ENCODE peak calls at places on chromosomes 6 and 20, in eight cellular contexts. One of them, this sample, is unnamed. For H3K4me1, the result is how much of the 10 kb centered on the place peaks cover.

GRCh38 chr6:36154286-36154685 is 24.0 kb downstream of the MAPK13 start:
- DNase-seq in vagina: no peak
- DNase-seq in effector memory CD4-positive, alpha-beta T cell: no peak
- DNase-seq in pancreas: no peak
- DNase-seq in cardiac muscle cell: no peak
- DNase-seq in heart right ventricle: no peak
- DNase-seq in aorta: no peak
- DNase-seq in ascending aorta: no peak
- DNase-seq in this sample: no peak

GRCh38 chr6:80608881-80609280 is 502.4 kb downstream of the BCKDHB start:
- DNase-seq in effector memory CD4-positive, alpha-beta T cell: no peak
- DNase-seq in vagina: no peak
- DNase-seq in heart right ventricle: no peak
- DNase-seq in cardiac muscle cell: no peak
- DNase-seq in pancreas: no peak
- DNase-seq in ascending aorta: no peak
- DNase-seq in aorta: no peak
- DNase-seq in this sample: no peak

GRCh38 chr20:34062651-34063482 is 49.2 kb downstream of the EIF2S2 start:
- DNase-seq in vagina: no peak
- DNase-seq in cardiac muscle cell: no peak
- DNase-seq in ascending aorta: no peak
- DNase-seq in aorta: no peak
- DNase-seq in effector memory CD4-positive, alpha-beta T cell: no peak
- DNase-seq in pancreas: no peak
- DNase-seq in heart right ventricle: no peak
- DNase-seq in this sample: no peak

GRCh38 chr6:169702640-169703246 is 817 bp downstream of the C6orf120 start:
- DNase-seq in aorta: no peak
- DNase-seq in effector memory CD4-positive, alpha-beta T cell: peak
- DNase-seq in pancreas: peak
- DNase-seq in ascending aorta: no peak
- DNase-seq in cardiac muscle cell: peak
- DNase-seq in vagina: no peak
- DNase-seq in heart right ventricle: peak
- DNase-seq in this sample: no peak

GRCh38 chr6:1618305-1619105 is 8.8 kb downstream of the FOXC1 start:
- DNase-seq in vagina: no peak
- DNase-seq in ascending aorta: no peak
- DNase-seq in aorta: no peak
- DNase-seq in cardiac muscle cell: no peak
- DNase-seq in heart right ventricle: no peak
- DNase-seq in effector memory CD4-positive, alpha-beta T cell: no peak
- DNase-seq in pancreas: no peak
- DNase-seq in this sample: no peak

GRCh38 chr6:20486641-20487040 is 47.6 kb upstream of the CDKAL1 start:
- DNase-seq in heart right ventricle: no peak
- DNase-seq in aorta: no peak
- DNase-seq in cardiac muscle cell: no peak
- DNase-seq in effector memory CD4-positive, alpha-beta T cell: no peak
- DNase-seq in pancreas: no peak
- DNase-seq in vagina: no peak
- DNase-seq in ascending aorta: no peak
- DNase-seq in this sample: no peak

GRCh38 chr6:34543421-34543820 is 12.7 kb downstream of the SPDEF start:
- DNase-seq in pancreas: no peak
- DNase-seq in effector memory CD4-positive, alpha-beta T cell: no peak
- DNase-seq in cardiac muscle cell: no peak
- DNase-seq in heart right ventricle: no peak
- DNase-seq in ascending aorta: no peak
- DNase-seq in aorta: no peak
- DNase-seq in vagina: no peak
- DNase-seq in this sample: no peak

GRCh38 chr6:21598662-21599061 is 5.1 kb downstream of the SOX4 start:
- DNase-seq in aorta: no peak
- DNase-seq in cardiac muscle cell: no peak
- DNase-seq in pancreas: no peak
- DNase-seq in effector memory CD4-positive, alpha-beta T cell: no peak
- DNase-seq in ascending aorta: no peak
- DNase-seq in vagina: no peak
- DNase-seq in heart right ventricle: no peak
- DNase-seq in this sample: no peak

GRCh38 chr6:166563200-166563599 is 23.3 kb downstream of the RAMACL start:
- DNase-seq in effector memory CD4-positive, alpha-beta T cell: no peak
- DNase-seq in heart right ventricle: no peak
- DNase-seq in cardiac muscle cell: no peak
- DNase-seq in vagina: no peak
- DNase-seq in ascending aorta: no peak
- DNase-seq in pancreas: no peak
- DNase-seq in aorta: peak
- DNase-seq in this sample: no peak

GRCh38 chr6:121647905-121648304 is 212.5 kb downstream of the GJA1 start:
- DNase-seq in heart right ventricle: no peak
- DNase-seq in vagina: no peak
- DNase-seq in effector memory CD4-positive, alpha-beta T cell: no peak
- DNase-seq in ascending aorta: no peak
- DNase-seq in pancreas: no peak
- DNase-seq in aorta: no peak
- DNase-seq in cardiac muscle cell: no peak
- DNase-seq in this sample: no peak

GRCh38 chr6:127464881-127465459 is 5.8 kb upstream of the KIAA0408 start:
- DNase-seq in cardiac muscle cell: peak
- DNase-seq in ascending aorta: no peak
- DNase-seq in vagina: no peak
- DNase-seq in effector memory CD4-positive, alpha-beta T cell: peak
- DNase-seq in pancreas: peak
- DNase-seq in aorta: peak
- DNase-seq in heart right ventricle: peak
- DNase-seq in this sample: peak

GRCh38 chr6:7542878-7543394 is 1.5 kb downstream of the DSP start:
- DNase-seq in aorta: no peak
- DNase-seq in heart right ventricle: peak
- DNase-seq in vagina: no peak
- DNase-seq in ascending aorta: no peak
- DNase-seq in pancreas: peak
- DNase-seq in effector memory CD4-positive, alpha-beta T cell: no peak
- DNase-seq in cardiac muscle cell: peak
- DNase-seq in this sample: no peak

GRCh38 chr6:7544597-7544996 is 3.1 kb downstream of the DSP start:
- DNase-seq in cardiac muscle cell: no peak
- DNase-seq in effector memory CD4-positive, alpha-beta T cell: no peak
- DNase-seq in heart right ventricle: no peak
- DNase-seq in vagina: no peak
- DNase-seq in pancreas: no peak
- DNase-seq in ascending aorta: no peak
- DNase-seq in aorta: no peak
- DNase-seq in this sample: no peak

GRCh38 chr6:7542065-7542877 is 800 bp downstream of the DSP start:
- DNase-seq in ascending aorta: no peak
- DNase-seq in pancreas: peak
- DNase-seq in vagina: no peak
- DNase-seq in effector memory CD4-positive, alpha-beta T cell: no peak
- DNase-seq in aorta: peak
- DNase-seq in heart right ventricle: peak
- DNase-seq in cardiac muscle cell: peak
- DNase-seq in this sample: no peak

GRCh38 chr6:7545509-7546369 is 4.3 kb downstream of the DSP start:
- DNase-seq in vagina: no peak
- DNase-seq in cardiac muscle cell: no peak
- DNase-seq in pancreas: no peak
- DNase-seq in heart right ventricle: no peak
- DNase-seq in ascending aorta: no peak
- DNase-seq in effector memory CD4-positive, alpha-beta T cell: no peak
- DNase-seq in aorta: no peak
- DNase-seq in this sample: no peak

DNA sequence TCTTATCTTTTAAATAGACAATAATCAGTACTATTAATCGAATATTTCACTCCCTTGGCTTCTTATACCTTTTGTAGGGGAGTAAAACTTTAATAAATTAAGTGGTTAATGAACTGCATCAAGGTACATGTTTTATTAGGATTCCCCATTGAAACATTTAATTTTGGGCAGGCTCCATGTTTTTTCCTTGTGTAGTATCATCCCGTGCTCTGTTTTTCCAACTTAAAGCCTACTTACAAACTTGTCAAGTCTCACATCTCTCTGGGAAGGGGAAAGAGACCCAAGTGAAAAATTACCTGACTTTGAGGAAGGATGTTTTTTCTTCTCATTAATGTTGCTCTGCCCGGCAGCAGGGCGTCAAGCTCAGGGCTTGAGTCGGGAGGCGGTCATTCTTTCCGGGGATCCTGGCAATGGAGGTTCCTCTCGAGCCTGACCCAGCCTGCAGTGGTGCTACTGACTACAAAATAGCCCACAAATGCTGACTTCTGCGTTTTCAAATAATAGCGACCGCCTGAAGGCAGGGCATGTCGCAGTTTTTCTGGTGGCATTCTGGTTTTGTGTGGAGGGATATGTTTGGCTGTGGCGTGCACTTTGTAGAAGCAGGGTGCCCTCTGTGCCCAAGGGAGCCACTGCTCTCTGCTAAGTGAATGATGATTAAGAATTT is 2.4 kb downstream of the DSP start:
- DNase-seq in cardiac muscle cell: peak
- DNase-seq in aorta: no peak
- DNase-seq in vagina: no peak
- DNase-seq in pancreas: no peak
- DNase-seq in heart right ventricle: no peak
- DNase-seq in effector memory CD4-positive, alpha-beta T cell: no peak
- DNase-seq in ascending aorta: no peak
- DNase-seq in this sample: no peak
- H3K4me1 ChIP-seq in cardiac muscle cell: under half
- H3K4me1 ChIP-seq in aorta: under half
- H3K4me1 ChIP-seq in vagina: under half
- H3K4me1 ChIP-seq in pancreas: under half
- H3K4me1 ChIP-seq in heart right ventricle: under half
- H3K4me1 ChIP-seq in effector memory CD4-positive, alpha-beta T cell: under half
- H3K4me1 ChIP-seq in ascending aorta: under half
- H3K4me1 ChIP-seq in this sample: under half

GRCh38 chr20:57265649-57266250 is 691 bp downstream of the BMP7 start:
- DNase-seq in heart right ventricle: peak
- DNase-seq in pancreas: no peak
- DNase-seq in aorta: no peak
- DNase-seq in ascending aorta: no peak
- DNase-seq in vagina: no peak
- DNase-seq in cardiac muscle cell: no peak
- DNase-seq in effector memory CD4-positive, alpha-beta T cell: no peak
- DNase-seq in this sample: no peak
- H3K4me3 ChIP-seq in heart right ventricle: peak
- H3K4me3 ChIP-seq in pancreas: no peak
- H3K4me3 ChIP-seq in aorta: no peak
- H3K4me3 ChIP-seq in ascending aorta: peak
- H3K4me3 ChIP-seq in vagina: peak
- H3K4me3 ChIP-seq in cardiac muscle cell: peak
- H3K4me3 ChIP-seq in effector memory CD4-positive, alpha-beta T cell: no peak
- H3K4me3 ChIP-seq in this sample: no peak

GRCh38 chr20:62345681-62346370 is 21.3 kb downstream of the LAMA5 start:
- DNase-seq in vagina: no peak
- DNase-seq in aorta: no peak
- DNase-seq in ascending aorta: no peak
- DNase-seq in effector memory CD4-positive, alpha-beta T cell: no peak
- DNase-seq in cardiac muscle cell: no peak
- DNase-seq in pancreas: no peak
- DNase-seq in heart right ventricle: peak
- DNase-seq in this sample: no peak

GRCh38 chr20:62339647-62340062 is 27.5 kb downstream of the LAMA5 start:
- DNase-seq in aorta: no peak
- DNase-seq in cardiac muscle cell: no peak
- DNase-seq in heart right ventricle: no peak
- DNase-seq in vagina: no peak
- DNase-seq in pancreas: no peak
- DNase-seq in ascending aorta: no peak
- DNase-seq in effector memory CD4-positive, alpha-beta T cell: no peak
- DNase-seq in this sample: no peak

GRCh38 chr20:62344092-62344491 is 23.0 kb downstream of the LAMA5 start:
- DNase-seq in vagina: no peak
- DNase-seq in effector memory CD4-positive, alpha-beta T cell: no peak
- DNase-seq in ascending aorta: no peak
- DNase-seq in pancreas: no peak
- DNase-seq in cardiac muscle cell: no peak
- DNase-seq in heart right ventricle: no peak
- DNase-seq in aorta: no peak
- DNase-seq in this sample: no peak

GRCh38 chr20:62344782-62345181 is 22.3 kb downstream of the LAMA5 start:
- DNase-seq in aorta: no peak
- DNase-seq in ascending aorta: no peak
- DNase-seq in vagina: no peak
- DNase-seq in effector memory CD4-positive, alpha-beta T cell: no peak
- DNase-seq in heart right ventricle: no peak
- DNase-seq in pancreas: no peak
- DNase-seq in cardiac muscle cell: no peak
- DNase-seq in this sample: no peak

DNA sequence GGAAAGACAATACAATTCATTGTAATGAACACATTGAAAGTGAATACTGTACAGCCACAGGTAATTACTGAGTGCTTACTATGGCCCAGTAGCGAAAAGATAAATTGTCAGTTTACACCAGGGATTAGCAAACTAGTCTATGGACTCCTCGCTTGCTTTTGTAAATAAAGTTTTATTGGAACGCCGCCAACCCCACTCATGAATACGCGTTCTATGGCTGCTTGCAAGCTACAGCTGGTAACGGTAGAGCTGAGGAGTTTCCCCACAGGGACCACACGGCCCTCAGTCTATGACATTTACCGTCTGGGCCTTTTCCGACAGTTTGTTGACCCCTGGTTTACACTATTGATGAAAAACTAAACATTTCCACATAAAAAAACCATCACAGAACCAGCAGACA is 24.2 kb downstream of the LAMA5 start:
- DNase-seq in vagina: no peak
- DNase-seq in cardiac muscle cell: no peak
- DNase-seq in heart right ventricle: no peak
- DNase-seq in pancreas: no peak
- DNase-seq in ascending aorta: no peak
- DNase-seq in aorta: no peak
- DNase-seq in effector memory CD4-positive, alpha-beta T cell: no peak
- DNase-seq in this sample: no peak
- H3K4me1 ChIP-seq in vagina: under half
- H3K4me1 ChIP-seq in cardiac muscle cell: under half
- H3K4me1 ChIP-seq in heart right ventricle: under half
- H3K4me1 ChIP-seq in pancreas: under half
- H3K4me1 ChIP-seq in ascending aorta: under half
- H3K4me1 ChIP-seq in aorta: under half
- H3K4me1 ChIP-seq in effector memory CD4-positive, alpha-beta T cell: under half
- H3K4me1 ChIP-seq in this sample: under half

DNA sequence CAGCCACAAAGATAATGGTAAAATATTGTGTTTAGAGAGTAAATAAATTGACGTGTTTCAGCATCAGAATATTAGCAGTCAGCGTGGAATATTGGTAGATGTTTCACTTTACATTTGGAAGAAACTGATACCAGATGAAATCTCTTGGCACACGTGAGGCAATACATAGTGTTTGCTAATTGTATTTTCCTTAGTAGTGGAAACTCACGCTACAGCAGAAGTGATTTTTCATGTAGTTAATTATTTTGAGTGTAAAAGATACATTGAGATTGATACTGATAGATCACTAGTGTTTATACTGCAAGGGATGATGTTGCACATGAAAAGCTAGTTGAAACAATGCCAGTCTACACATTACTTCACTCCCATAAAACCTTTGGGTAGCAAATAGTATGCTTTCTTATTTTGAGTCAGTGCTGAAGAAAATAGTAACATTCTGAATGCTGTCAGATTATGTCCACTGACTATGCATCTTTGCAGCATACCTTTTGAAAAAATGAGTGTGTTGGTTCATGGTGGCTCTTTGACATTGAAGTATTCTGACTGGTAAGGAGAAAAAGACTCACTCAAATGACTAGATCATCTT is 59.3 kb downstream of the CD2AP start:
- DNase-seq in ascending aorta: no peak
- DNase-seq in cardiac muscle cell: no peak
- DNase-seq in vagina: no peak
- DNase-seq in effector memory CD4-positive, alpha-beta T cell: no peak
- DNase-seq in heart right ventricle: no peak
- DNase-seq in pancreas: no peak
- DNase-seq in aorta: no peak
- DNase-seq in this sample: no peak
- H3K4me3 ChIP-seq in ascending aorta: no peak
- H3K4me3 ChIP-seq in cardiac muscle cell: no peak
- H3K4me3 ChIP-seq in vagina: no peak
- H3K4me3 ChIP-seq in effector memory CD4-positive, alpha-beta T cell: no peak
- H3K4me3 ChIP-seq in heart right ventricle: no peak
- H3K4me3 ChIP-seq in pancreas: no peak
- H3K4me3 ChIP-seq in aorta: no peak
- H3K4me3 ChIP-seq in this sample: no peak

This sample was measured in gastrocnemius medialis.